ENCODE peak calls at places on chromosomes 6 and 20, in six cellular contexts. D is psoas muscle, B is AG20443, Q is ureter, X is IMR-90, N is foreskin fibroblast. H is an unnamed sample.

GRCh38 chr6:52416629-52417151 is 3.5 kb upstream of the EFHC1 start:
- DNase-seq in D (no peak), B (peak), Q (peak), X (peak), N (peak), H (no peak)

GRCh38 chr6:157443066-157443800 is 62.2 kb downstream of the ZDHHC14 start:
- DNase-seq in D (no peak), B (peak), Q (no peak), X (peak), N (peak), H (peak)

GRCh38 chr20:57834306-57834863 is 124.6 kb upstream of the PMEPA1 start:
- DNase-seq in D (no peak), B (no peak), Q (no peak), X (no peak), N (no peak), H (no peak)

GRCh38 chr6:95596021-95596420 is 18.7 kb downstream of the MANEA start:
- DNase-seq in D (no peak), B (no peak), Q (no peak), X (no peak), N (no peak), H (no peak)

GRCh38 chr6:31738048-31738979 is 1.5 kb upstream of the MSH5 start:
- DNase-seq in D (no peak), B (peak), Q (peak), X (peak), N (peak), H (no peak)

GRCh38 chr6:5132741-5133140 is 47.6 kb downstream of the PPP1R3G start:
- DNase-seq in D (peak), B (peak), Q (peak), X (peak), N (peak), H (no peak)

GRCh38 chr6:158358450-158359077 is 46.3 kb downstream of the TULP4 start:
- DNase-seq in D (no peak), B (no peak), Q (no peak), X (no peak), N (no peak), H (no peak)

GRCh38 chr20:24256307-24256706 is 213.1 kb upstream of the SYNDIG1 start:
- DNase-seq in D (no peak), B (no peak), Q (no peak), X (no peak), N (no peak), H (no peak)

GRCh38 chr6:122730775-122731386 is 48.6 kb upstream of the FABP7 start:
- DNase-seq in D (no peak), B (peak), Q (no peak), X (peak), N (peak), H (no peak)

GRCh38 chr6:54445207-54445606 is 137.0 kb downstream of the TINAG start:
- DNase-seq in D (no peak), B (no peak), Q (no peak), X (no peak), N (peak), H (no peak)

GRCh38 chr6:125745281-125746018 is 4.0 kb upstream of the HEY2 start:
- DNase-seq in D (peak), B (no peak), Q (no peak), X (no peak), N (no peak), H (no peak)

GRCh38 chr6:24847402-24847801 is 48.7 kb upstream of the ARMH2 start:
- DNase-seq in D (no peak), B (no peak), Q (no peak), X (no peak), N (no peak), H (no peak)

GRCh38 chr6:27518881-27519795 is 46.2 kb upstream of the ZNF184 start:
- DNase-seq in D (peak), B (peak), Q (peak), X (peak), N (peak), H (peak)

GRCh38 chr6:112149719-112150263 is 62.4 kb downstream of the FAM229B start:
- DNase-seq in D (no peak), B (peak), Q (no peak), X (peak), N (peak), H (no peak)

GRCh38 chr6:33589723-33590530 is 9.9 kb upstream of the BAK1 start:
- DNase-seq in D (peak), B (peak), Q (peak), X (peak), N (peak), H (no peak)

GRCh38 chr20:25544760-25545159 is 40.6 kb downstream of the NINL start:
- DNase-seq in D (no peak), B (no peak), Q (no peak), X (no peak), N (no peak), H (no peak)

GRCh38 chr6:43936476-43936875 is 166.5 kb downstream of the VEGFA start:
- DNase-seq in D (peak), B (no peak), Q (no peak), X (no peak), N (peak), H (no peak)

GRCh38 chr20:48897298-48898044 is 24.0 kb upstream of the ARFGEF2 start:
- DNase-seq in D (no peak), B (peak), Q (no peak), X (peak), N (peak), H (no peak)

GRCh38 chr6:73694711-73695411 is 1.1 kb upstream of the CD109 start:
- DNase-seq in D (no peak), B (peak), Q (no peak), X (peak), N (peak), H (no peak)

GRCh38 chr6:140857734-140858380 is 1274.9 kb upstream of the GJE1 start:
- DNase-seq in D (no peak), B (peak), Q (no peak), X (peak), N (peak), H (no peak)

GRCh38 chr6:106790935-106791334 is 161.6 kb downstream of the QRSL1 start:
- DNase-seq in D (no peak), B (no peak), Q (no peak), X (no peak), N (no peak), H (no peak)

GRCh38 chr6:121791396-121792315 is 356.2 kb downstream of the GJA1 start:
- DNase-seq in D (no peak), B (peak), Q (no peak), X (no peak), N (peak), H (no peak)

GRCh38 chr6:152682141-152682540 is 15.6 kb upstream of the MYCT1 start:
- DNase-seq in D (no peak), B (no peak), Q (no peak), X (no peak), N (no peak), H (no peak)

GRCh38 chr6:161279677-161280365 is 6.0 kb upstream of the AGPAT4 start:
- DNase-seq in D (no peak), B (no peak), Q (no peak), X (no peak), N (no peak), H (no peak)

GRCh38 chr6:130240232-130240631 is 17.5 kb upstream of the SAMD3 start:
- DNase-seq in D (no peak), B (peak), Q (no peak), X (peak), N (peak), H (no peak)

GRCh38 chr6:7730411-7730810 is 4.5 kb downstream of the BMP6 start:
- DNase-seq in D (no peak), B (no peak), Q (no peak), X (peak), N (peak), H (no peak)

GRCh38 chr20:51510961-51511360 is 31.6 kb downstream of the NFATC2 start:
- DNase-seq in D (no peak), B (no peak), Q (no peak), X (no peak), N (no peak), H (no peak)

GRCh38 chr6:126786262-126786661 is 332.2 kb upstream of the RSPO3 start:
- DNase-seq in D (no peak), B (no peak), Q (no peak), X (peak), N (peak), H (no peak)

GRCh38 chr6:108850669-108851467 is 2.6 kb downstream of the ARMC2 start:
- DNase-seq in D (no peak), B (no peak), Q (no peak), X (no peak), N (peak), H (no peak)

GRCh38 chr20:36098364-36098763 is 56.2 kb upstream of the EPB41L1 start:
- DNase-seq in D (no peak), B (no peak), Q (no peak), X (peak), N (peak), H (no peak)

GRCh38 chr6:3634417-3634816 is 117.1 kb downstream of the PXDC1 start:
- DNase-seq in D (no peak), B (no peak), Q (no peak), X (no peak), N (no peak), H (no peak)

GRCh38 chr6:24504274-24504641 is 9.5 kb downstream of the ALDH5A1 start:
- DNase-seq in D (no peak), B (no peak), Q (no peak), X (no peak), N (no peak), H (no peak)

GRCh38 chr6:139337830-139338229 is 36.6 kb downstream of the CITED2 start:
- DNase-seq in D (peak), B (no peak), Q (no peak), X (no peak), N (no peak), H (no peak)

GRCh38 chr6:42123379-42124103 is 18.9 kb downstream of the C6orf132 start:
- DNase-seq in D (no peak), B (no peak), Q (no peak), X (no peak), N (no peak), H (no peak)

GRCh38 chr6:145569140-145569539 is 166.2 kb downstream of the EPM2A start:
- DNase-seq in D (no peak), B (no peak), Q (no peak), X (peak), N (peak), H (no peak)

GRCh38 chr6:42041131-42042055 is 8.9 kb upstream of the TAF8 start:
- DNase-seq in D (no peak), B (no peak), Q (no peak), X (no peak), N (peak), H (no peak)

GRCh38 chr6:42137192-42137753 is 5.1 kb downstream of the C6orf132 start:
- DNase-seq in D (no peak), B (no peak), Q (no peak), X (no peak), N (no peak), H (no peak)